ENCODE peak calls at places on chromosomes 4 and X, in seven cellular contexts. One of them, this sample, is unnamed.

GRCh38 chrX:154135458-154136229 is 8.4 kb upstream of the OPN1LW start:
- DNase-seq in H7: no peak
- DNase-seq in MCF 10A: no peak
- DNase-seq in NCI-H1436: no peak
- DNase-seq in right atrium auricular region: no peak
- DNase-seq in DMS153: no peak
- DNase-seq in NCI-H460: no peak
- DNase-seq in this sample: no peak

GRCh38 chr4:109251396-109251795 is 51.1 kb downstream of the COL25A1 start:
- DNase-seq in NCI-H460: no peak
- DNase-seq in right atrium auricular region: no peak
- DNase-seq in H7: no peak
- DNase-seq in NCI-H1436: no peak
- DNase-seq in MCF 10A: no peak
- DNase-seq in DMS153: no peak
- DNase-seq in this sample: no peak

GRCh38 chr4:6749340-6750171 is 33.0 kb upstream of the KIAA0232 start:
- DNase-seq in H7: no peak
- DNase-seq in DMS153: no peak
- DNase-seq in NCI-H1436: no peak
- DNase-seq in MCF 10A: peak; percentile 73
- DNase-seq in right atrium auricular region: peak; percentile 89
- DNase-seq in NCI-H460: peak; percentile 11
- DNase-seq in this sample: no peak

GRCh38 chr4:168705121-168705520 is 208.3 kb downstream of the PALLD start:
- DNase-seq in right atrium auricular region: no peak
- DNase-seq in DMS153: no peak
- DNase-seq in NCI-H1436: no peak
- DNase-seq in NCI-H460: no peak
- DNase-seq in MCF 10A: no peak
- DNase-seq in H7: no peak
- DNase-seq in this sample: no peak

GRCh38 chr4:121697626-121698025 is 846 bp upstream of the ANXA5 start:
- DNase-seq in MCF 10A: no peak
- DNase-seq in H7: no peak
- DNase-seq in DMS153: no peak
- DNase-seq in NCI-H1436: no peak
- DNase-seq in NCI-H460: no peak
- DNase-seq in right atrium auricular region: no peak
- DNase-seq in this sample: no peak

GRCh38 chrX:154002215-154002719 is 17.4 kb downstream of the IRAK1 start:
- DNase-seq in H7: no peak
- DNase-seq in MCF 10A: peak; percentile 71
- DNase-seq in right atrium auricular region: no peak
- DNase-seq in NCI-H1436: peak; percentile 89
- DNase-seq in DMS153: peak; percentile 41
- DNase-seq in NCI-H460: peak; percentile 94
- DNase-seq in this sample: peak; percentile 76

GRCh38 chrX:139559383-139560042 is 29.0 kb downstream of the F9 start:
- DNase-seq in right atrium auricular region: no peak
- DNase-seq in NCI-H460: peak; percentile 47
- DNase-seq in H7: peak; percentile 30
- DNase-seq in NCI-H1436: no peak
- DNase-seq in DMS153: peak; percentile 66
- DNase-seq in MCF 10A: peak; percentile 70
- DNase-seq in this sample: peak; percentile 52

GRCh38 chrX:2184089-2184488 is 316.7 kb downstream of the DHRSX start:
- DNase-seq in NCI-H1436: no peak
- DNase-seq in H7: no peak
- DNase-seq in right atrium auricular region: no peak
- DNase-seq in DMS153: no peak
- DNase-seq in MCF 10A: no peak
- DNase-seq in NCI-H460: no peak
- DNase-seq in this sample: no peak

GRCh38 chrX:24153175-24153795 is 3.8 kb downstream of the ZFX start:
- DNase-seq in right atrium auricular region: no peak
- DNase-seq in MCF 10A: peak; percentile 65
- DNase-seq in DMS153: no peak
- DNase-seq in H7: peak; percentile 59
- DNase-seq in NCI-H460: no peak
- DNase-seq in NCI-H1436: peak; percentile 11
- DNase-seq in this sample: peak; percentile 61

GRCh38 chr4:98939892-98940298 is 11.0 kb upstream of the EIF4E start:
- DNase-seq in right atrium auricular region: no peak
- DNase-seq in H7: peak; percentile 29
- DNase-seq in NCI-H460: peak; percentile 42
- DNase-seq in DMS153: peak; percentile 8
- DNase-seq in MCF 10A: peak; percentile 68
- DNase-seq in NCI-H1436: no peak
- DNase-seq in this sample: peak; percentile 53

GRCh38 chrX:1537031-1537715 is at the start of gene P2RY8:
- DNase-seq in NCI-H1436: no peak
- DNase-seq in NCI-H460: peak; percentile 52
- DNase-seq in H7: no peak
- DNase-seq in MCF 10A: peak; percentile 63
- DNase-seq in DMS153: no peak
- DNase-seq in right atrium auricular region: peak; percentile 72
- DNase-seq in this sample: no peak

GRCh38 chrX:56281789-56282188 is 49.6 kb downstream of the KLF8 start:
- DNase-seq in NCI-H1436: no peak
- DNase-seq in right atrium auricular region: no peak
- DNase-seq in MCF 10A: peak; percentile 33
- DNase-seq in NCI-H460: peak; percentile 13
- DNase-seq in H7: no peak
- DNase-seq in DMS153: no peak
- DNase-seq in this sample: no peak

GRCh38 chrX:54043696-54044125 is 562 bp downstream of the PHF8 start:
- DNase-seq in H7: peak; percentile 73
- DNase-seq in DMS153: no peak
- DNase-seq in NCI-H460: peak; percentile 28
- DNase-seq in NCI-H1436: no peak
- DNase-seq in MCF 10A: peak; percentile 43
- DNase-seq in right atrium auricular region: no peak
- DNase-seq in this sample: peak; percentile 77

GRCh38 chrX:133726211-133726630 is 259.2 kb downstream of the GPC3 start:
- DNase-seq in MCF 10A: peak; percentile 63
- DNase-seq in H7: no peak
- DNase-seq in right atrium auricular region: no peak
- DNase-seq in NCI-H460: peak; percentile 43
- DNase-seq in NCI-H1436: peak; percentile 62
- DNase-seq in DMS153: peak; percentile 90
- DNase-seq in this sample: peak; percentile 65

GRCh38 chr4:168685136-168685535 is 188.3 kb downstream of the PALLD start:
- DNase-seq in H7: no peak
- DNase-seq in right atrium auricular region: no peak
- DNase-seq in NCI-H1436: no peak
- DNase-seq in MCF 10A: no peak
- DNase-seq in DMS153: no peak
- DNase-seq in NCI-H460: no peak
- DNase-seq in this sample: peak; percentile 54

GRCh38 chr4:88660446-88661294 is 37.0 kb downstream of the NAP1L5 start:
- DNase-seq in H7: no peak
- DNase-seq in MCF 10A: peak; percentile 10
- DNase-seq in NCI-H460: no peak
- DNase-seq in NCI-H1436: no peak
- DNase-seq in DMS153: no peak
- DNase-seq in right atrium auricular region: no peak
- DNase-seq in this sample: no peak

GRCh38 chr4:21765810-21766407 is 182.7 kb downstream of the KCNIP4 start:
- DNase-seq in MCF 10A: peak; percentile 73
- DNase-seq in NCI-H1436: no peak
- DNase-seq in right atrium auricular region: no peak
- DNase-seq in DMS153: no peak
- DNase-seq in NCI-H460: peak; percentile 46
- DNase-seq in H7: peak; percentile 22
- DNase-seq in this sample: peak; percentile 14

GRCh38 chr4:24856586-24856985 is 56.3 kb downstream of the CCDC149 start:
- DNase-seq in DMS153: no peak
- DNase-seq in NCI-H1436: no peak
- DNase-seq in NCI-H460: no peak
- DNase-seq in H7: peak; percentile 30
- DNase-seq in right atrium auricular region: no peak
- DNase-seq in MCF 10A: no peak
- DNase-seq in this sample: peak; percentile 31

GRCh38 chrX:44422631-44423030 is 79.2 kb upstream of the EFHC2 start:
- DNase-seq in H7: no peak
- DNase-seq in NCI-H1436: no peak
- DNase-seq in right atrium auricular region: no peak
- DNase-seq in MCF 10A: no peak
- DNase-seq in NCI-H460: no peak
- DNase-seq in DMS153: no peak
- DNase-seq in this sample: no peak

GRCh38 chrX:105564536-105564935 is 257.8 kb upstream of the NRK start:
- DNase-seq in NCI-H1436: no peak
- DNase-seq in right atrium auricular region: no peak
- DNase-seq in MCF 10A: peak; percentile 66
- DNase-seq in DMS153: no peak
- DNase-seq in NCI-H460: no peak
- DNase-seq in H7: no peak
- DNase-seq in this sample: no peak

GRCh38 chr4:54050214-54050904 is 14.0 kb downstream of the CHIC2 start:
- DNase-seq in DMS153: no peak
- DNase-seq in H7: no peak
- DNase-seq in NCI-H1436: no peak
- DNase-seq in NCI-H460: no peak
- DNase-seq in MCF 10A: no peak
- DNase-seq in right atrium auricular region: no peak
- DNase-seq in this sample: no peak

GRCh38 chr4:106659386-106659785 is 290.8 kb upstream of the GIMD1 start:
- DNase-seq in right atrium auricular region: no peak
- DNase-seq in H7: no peak
- DNase-seq in DMS153: no peak
- DNase-seq in MCF 10A: peak; percentile 11
- DNase-seq in NCI-H460: no peak
- DNase-seq in NCI-H1436: no peak
- DNase-seq in this sample: no peak

GRCh38 chr4:157014621-157015591 is 43.3 kb upstream of the PDGFC start:
- DNase-seq in DMS153: no peak
- DNase-seq in MCF 10A: peak; percentile 79
- DNase-seq in NCI-H1436: no peak
- DNase-seq in NCI-H460: no peak
- DNase-seq in H7: peak; percentile 5
- DNase-seq in right atrium auricular region: no peak
- DNase-seq in this sample: no peak

This sample was measured in NCI-H69.